ENCODE peak calls at places on chromosomes 16 and 17, in six cellular contexts. Z is CD4-positive, alpha-beta T cell; F is PC-9; M is tibial nerve; K is aorta; C is A549. V is an unnamed sample.

GRCh38 chr17:78933025-78933958 is 8.1 kb upstream of the TIMP2 start:
- DNase-seq in F (peak; percentile 72), C (peak; percentile 96), K (peak; percentile 89), Z (peak; percentile 38), M (peak; percentile 47), V (no peak)

GRCh38 chr17:16044484-16044883 is 44.9 kb downstream of the TTC19 start:
- DNase-seq in K (no peak), C (no peak), Z (no peak), F (no peak), M (no peak), V (no peak)

GRCh38 chr17:49637739-49638138 is 40.2 kb downstream of the SPOP start:
- DNase-seq in K (no peak), Z (no peak), M (no peak), F (no peak), C (no peak), V (no peak)

GRCh38 chr16:83453977-83454376 is 353.8 kb upstream of the HSBP1 start:
- DNase-seq in C (no peak), K (no peak), M (no peak), F (no peak), Z (no peak), V (no peak)

GRCh38 chr16:89210904-89211515 is 6.5 kb upstream of the ZNF778 start:
- DNase-seq in K (no peak), M (no peak), F (no peak), Z (no peak), C (no peak), V (no peak)

GRCh38 chr16:16018705-16019104 is 69.3 kb downstream of the ABCC1 start:
- DNase-seq in Z (no peak), F (no peak), C (peak; percentile 61), K (no peak), M (no peak), V (no peak)

GRCh38 chr16:67660564-67661028 is at the start of gene PARD6A:
- DNase-seq in Z (peak; percentile 93), F (peak; percentile 87), M (peak; percentile 90), K (peak; percentile 98), C (peak; percentile 96), V (peak; percentile 90)

GRCh38 chr17:55458977-55459376 is 37.3 kb upstream of the MMD start:
- DNase-seq in K (no peak), Z (no peak), F (no peak), C (peak; percentile 61), M (no peak), V (no peak)

GRCh38 chr16:22006636-22007035 is 1.3 kb upstream of the MOSMO start:
- DNase-seq in F (no peak), Z (no peak), K (no peak), C (no peak), M (no peak), V (no peak)

GRCh38 chr16:54882556-54882955 is 48.1 kb upstream of the IRX5 start:
- DNase-seq in F (no peak), C (no peak), Z (no peak), K (no peak), M (no peak), V (no peak)

GRCh38 chr16:30844671-30845449 is 49.0 kb downstream of the BCL7C start:
- DNase-seq in F (peak; percentile 72), M (peak; percentile 32), C (peak; percentile 90), Z (peak; percentile 79), K (peak; percentile 76), V (peak; percentile 32)

GRCh38 chr16:7405166-7405565 is 72.5 kb downstream of the RBFOX1 start:
- DNase-seq in F (peak; percentile 6), M (no peak), Z (no peak), K (no peak), C (peak; percentile 8), V (no peak)

GRCh38 chr16:66925322-66925840 is at the start of gene RRAD:
- DNase-seq in F (no peak), M (no peak), C (no peak), K (peak; percentile 88), Z (no peak), V (no peak)

GRCh38 chr17:17931159-17931558 is 41.0 kb downstream of the TOM1L2 start:
- DNase-seq in Z (no peak), F (no peak), C (no peak), M (no peak), K (no peak), V (peak; percentile 25)

GRCh38 chr17:17926840-17927449 is 45.3 kb downstream of the TOM1L2 start:
- DNase-seq in Z (no peak), M (no peak), K (no peak), F (no peak), C (no peak), V (no peak)

GRCh38 chr17:17928422-17929386 is 43.5 kb downstream of the TOM1L2 start:
- DNase-seq in F (no peak), Z (no peak), C (no peak), M (no peak), K (peak; percentile 53), V (peak; percentile 72)

GRCh38 chr17:17930674-17931073 is 41.5 kb downstream of the TOM1L2 start:
- DNase-seq in M (no peak), K (no peak), Z (no peak), F (no peak), C (no peak), V (no peak)

DNA sequence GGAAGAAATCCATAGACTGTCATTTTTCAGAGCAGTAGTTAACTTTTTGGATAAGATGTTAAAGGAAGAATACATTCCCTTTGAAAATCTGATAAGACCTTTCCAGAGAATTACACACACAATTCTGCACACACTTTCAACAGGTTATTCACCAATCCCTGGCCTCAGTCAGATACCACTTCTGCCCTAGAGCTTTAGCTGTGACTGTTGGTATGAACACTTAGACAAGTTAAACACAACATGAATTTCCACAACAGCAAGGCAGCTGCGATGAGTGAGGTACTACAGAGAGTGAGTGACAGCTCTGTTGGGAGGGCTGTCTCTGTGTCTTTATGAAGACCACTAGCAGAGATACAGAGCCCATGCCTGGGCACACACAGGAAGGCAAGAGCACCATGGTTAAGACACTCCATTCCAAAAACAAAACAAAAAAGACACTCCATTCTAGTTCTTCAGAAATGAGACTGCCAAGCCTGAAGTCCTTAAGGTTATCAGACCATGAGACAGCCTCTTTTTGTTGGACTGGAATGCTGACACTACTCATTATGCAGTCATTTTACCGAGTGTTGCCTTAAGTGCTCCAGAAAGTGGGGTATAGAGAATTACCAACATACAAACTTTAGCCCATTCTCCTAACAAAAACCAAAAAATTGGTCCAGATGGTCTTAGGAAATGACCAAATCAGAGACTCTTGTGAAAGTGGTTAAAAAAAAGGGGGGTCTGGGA is 42.4 kb downstream of the TOM1L2 start:
- DNase-seq in F (no peak), Z (no peak), M (no peak), C (no peak), K (no peak), V (no peak)
- H3K27ac ChIP-seq in F (no peak overlapping the region), Z (no peak overlapping the region), M (peak overlapping the region; percentile 93), C (peak overlapping the region; percentile 2), K (no peak overlapping the region), V (peak overlapping the region; percentile 18)

DNA sequence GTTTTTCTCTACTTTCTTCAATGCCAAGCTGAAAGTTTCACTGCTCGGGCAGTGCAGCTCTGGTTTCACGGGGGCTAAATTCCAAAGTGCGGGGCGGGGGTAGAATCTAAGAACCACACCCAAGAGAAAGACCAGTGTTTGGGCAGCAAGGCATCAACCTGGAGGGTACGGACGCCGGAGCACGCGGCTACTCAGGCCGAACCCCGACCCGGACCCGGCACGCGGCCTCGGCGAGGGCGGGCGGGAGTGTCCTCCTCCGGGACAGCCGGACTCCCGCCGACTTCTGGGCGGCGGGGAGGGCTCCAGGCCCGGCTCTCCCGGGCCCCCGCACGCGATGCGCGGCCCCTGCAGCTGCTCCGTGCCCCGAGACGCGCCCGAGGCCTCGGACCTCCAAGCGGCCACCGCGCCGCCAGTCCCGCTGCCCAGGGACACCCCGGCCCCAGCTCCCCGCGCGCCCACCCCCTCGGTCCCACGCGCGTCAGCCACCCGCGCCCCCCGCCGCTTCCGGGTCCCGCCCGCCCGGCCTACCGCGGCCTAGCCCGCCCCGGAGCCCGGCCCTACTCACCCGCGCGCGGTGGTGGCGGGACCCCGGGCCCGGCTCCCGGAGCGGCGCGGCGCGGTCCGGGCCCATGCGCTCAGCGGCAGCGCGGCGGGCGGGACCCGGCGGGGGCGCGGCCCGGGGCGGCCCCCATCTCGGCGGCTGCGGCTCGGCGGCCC is 561 bp downstream of the AXIN1 start:
- DNase-seq in K (no peak), F (no peak), M (no peak), C (no peak), Z (no peak), V (no peak)
- H3K27ac ChIP-seq in K (no peak overlapping the region), F (no peak overlapping the region), M (peak overlapping the region; percentile 71), C (peak overlapping the region; percentile 98), Z (no peak overlapping the region), V (no peak overlapping the region)

GRCh38 chr17:65041518-65041917 is 15.0 kb downstream of the GNA13 start:
- DNase-seq in Z (no peak), K (no peak), M (no peak), C (no peak), F (no peak), V (no peak)
- H3K27ac ChIP-seq in Z (peak overlapping the region; percentile 74), K (no peak overlapping the region), M (peak overlapping the region; percentile 34), C (no peak overlapping the region), F (no peak overlapping the region), V (peak overlapping the region; percentile 22)

DNA sequence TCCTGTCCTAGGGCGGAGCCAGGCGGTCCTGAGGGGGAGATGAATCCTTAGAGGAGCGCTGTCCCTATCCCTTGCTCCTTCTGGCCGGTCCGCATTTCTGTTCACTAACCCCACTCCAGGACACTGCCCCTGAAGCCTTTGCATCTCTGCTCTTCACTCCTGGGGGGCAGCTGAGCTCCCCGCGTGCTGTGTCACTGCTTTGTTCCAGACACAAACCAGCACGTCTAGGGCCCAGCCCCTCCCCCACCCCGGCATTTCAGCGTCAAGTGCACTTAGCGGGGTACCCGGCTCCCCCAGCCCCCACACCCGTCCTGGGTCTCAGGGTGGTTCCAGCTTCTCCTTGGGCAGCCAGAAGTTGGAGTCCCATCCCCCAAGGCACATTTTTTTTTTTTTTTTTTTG is 8.9 kb downstream of the CORO6 start:
- DNase-seq in Z (no peak), F (no peak), K (no peak), C (no peak), M (no peak), V (no peak)
- H3K27ac ChIP-seq in Z (no peak overlapping the region), F (no peak overlapping the region), K (no peak overlapping the region), C (peak overlapping the region; percentile 77), M (peak overlapping the region; percentile 89), V (peak overlapping the region; percentile 89)

V was measured in caudate nucleus.